ENCODE peak calls at places on chromosomes 16 and 17, in five cellular contexts. One of them, this sample, is unnamed.

GRCh38 chr17:38572665-38573365 is 32.9 kb downstream of the SRCIN1 start:
- DNase-seq in body of pancreas: peak; percentile 47
- DNase-seq in fibroblast of lung: no peak
- DNase-seq in left ventricle myocardium inferior: no peak
- DNase-seq in right cardiac atrium: no peak
- DNase-seq in this sample: peak; percentile 81

GRCh38 chr17:43671075-43671692 is 9.5 kb upstream of the MEOX1 start:
- DNase-seq in fibroblast of lung: no peak
- DNase-seq in body of pancreas: peak; percentile 52
- DNase-seq in right cardiac atrium: no peak
- DNase-seq in left ventricle myocardium inferior: no peak
- DNase-seq in this sample: peak; percentile 73

GRCh38 chr17:6648181-6648580 is 3.2 kb downstream of the MED31 start:
- DNase-seq in body of pancreas: no peak
- DNase-seq in right cardiac atrium: no peak
- DNase-seq in left ventricle myocardium inferior: no peak
- DNase-seq in fibroblast of lung: no peak
- DNase-seq in this sample: no peak

GRCh38 chr16:57023541-57024249 is 34.3 kb downstream of the NLRC5 start:
- DNase-seq in fibroblast of lung: no peak
- DNase-seq in left ventricle myocardium inferior: no peak
- DNase-seq in body of pancreas: no peak
- DNase-seq in right cardiac atrium: no peak
- DNase-seq in this sample: no peak

GRCh38 chr17:82858376-82859126 is 18.7 kb upstream of the ZNF750 start:
- DNase-seq in body of pancreas: peak; percentile 29
- DNase-seq in right cardiac atrium: no peak
- DNase-seq in left ventricle myocardium inferior: no peak
- DNase-seq in fibroblast of lung: no peak
- DNase-seq in this sample: no peak

GRCh38 chr17:44207319-44207718 is 7.6 kb upstream of the ATXN7L3 start:
- DNase-seq in fibroblast of lung: no peak
- DNase-seq in body of pancreas: no peak
- DNase-seq in left ventricle myocardium inferior: no peak
- DNase-seq in right cardiac atrium: no peak
- DNase-seq in this sample: no peak

GRCh38 chr17:46192484-46193245 is 564 bp downstream of the KANSL1 start:
- DNase-seq in body of pancreas: peak; percentile 72
- DNase-seq in fibroblast of lung: peak; percentile 82
- DNase-seq in left ventricle myocardium inferior: peak; percentile 69
- DNase-seq in right cardiac atrium: peak; percentile 87
- DNase-seq in this sample: peak; percentile 78

GRCh38 chr16:85437161-85438052 is 175.7 kb upstream of the GSE1 start:
- DNase-seq in left ventricle myocardium inferior: no peak
- DNase-seq in body of pancreas: peak; percentile 89
- DNase-seq in right cardiac atrium: peak; percentile 78
- DNase-seq in fibroblast of lung: peak; percentile 77
- DNase-seq in this sample: peak; percentile 89

GRCh38 chr16:1047801-1048200 is 24.7 kb upstream of the SSTR5 start:
- DNase-seq in left ventricle myocardium inferior: no peak
- DNase-seq in right cardiac atrium: peak; percentile 53
- DNase-seq in body of pancreas: no peak
- DNase-seq in fibroblast of lung: no peak
- DNase-seq in this sample: no peak

GRCh38 chr17:60087882-60088669 is 9.4 kb upstream of the HEATR6 start:
- DNase-seq in right cardiac atrium: no peak
- DNase-seq in left ventricle myocardium inferior: no peak
- DNase-seq in body of pancreas: peak; percentile 78
- DNase-seq in fibroblast of lung: peak; percentile 41
- DNase-seq in this sample: no peak

GRCh38 chr17:58556833-58557250 is 42.4 kb upstream of the MTMR4 start:
- DNase-seq in fibroblast of lung: no peak
- DNase-seq in body of pancreas: no peak
- DNase-seq in left ventricle myocardium inferior: no peak
- DNase-seq in right cardiac atrium: no peak
- DNase-seq in this sample: peak; percentile 61

GRCh38 chr17:28406478-28406824 is 439 bp upstream of the SLC46A1 start:
- DNase-seq in left ventricle myocardium inferior: no peak
- DNase-seq in right cardiac atrium: no peak
- DNase-seq in body of pancreas: no peak
- DNase-seq in fibroblast of lung: no peak
- DNase-seq in this sample: no peak

DNA sequence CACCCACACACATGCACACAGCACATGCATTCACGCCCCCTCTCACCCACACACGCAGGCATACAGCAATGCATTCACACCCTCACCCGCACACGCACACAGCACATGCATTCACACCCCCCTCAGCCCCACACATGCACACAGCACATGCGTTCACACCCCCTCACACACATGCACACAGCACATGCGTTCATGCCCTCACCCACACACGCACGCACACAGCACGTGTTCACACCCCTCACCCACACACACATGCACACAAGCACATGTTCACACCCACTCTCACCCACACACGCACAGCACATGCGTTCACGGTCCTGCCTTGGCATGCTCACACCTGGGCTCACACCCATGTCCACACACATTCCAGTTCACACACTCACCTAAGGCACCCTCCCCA is 64.2 kb downstream of the ENGASE start:
- DNase-seq in left ventricle myocardium inferior: no peak
- DNase-seq in fibroblast of lung: no peak
- DNase-seq in right cardiac atrium: no peak
- DNase-seq in body of pancreas: no peak
- DNase-seq in this sample: no peak
- H3K27me3 ChIP-seq in left ventricle myocardium inferior: peaks cover 100% of the 10 kb centered on the region
- H3K27me3 ChIP-seq in fibroblast of lung: peaks cover 3% of the 10 kb centered on the region
- H3K27me3 ChIP-seq in right cardiac atrium: no peaks in the 10 kb centered on the region
- H3K27me3 ChIP-seq in body of pancreas: peaks cover 4% of the 10 kb centered on the region
- H3K27me3 ChIP-seq in this sample: peaks cover 79% of the 10 kb centered on the region

GRCh38 chr16:2840914-2841313 is 10.8 kb downstream of the ZG16B start:
- DNase-seq in left ventricle myocardium inferior: peak; percentile 9
- DNase-seq in body of pancreas: no peak
- DNase-seq in right cardiac atrium: no peak
- DNase-seq in fibroblast of lung: no peak
- DNase-seq in this sample: no peak

GRCh38 chr16:2841606-2842339 is 11.7 kb downstream of the ZG16B start:
- DNase-seq in left ventricle myocardium inferior: peak; percentile 10
- DNase-seq in fibroblast of lung: no peak
- DNase-seq in body of pancreas: no peak
- DNase-seq in right cardiac atrium: no peak
- DNase-seq in this sample: no peak

GRCh38 chr16:2839650-2840450 is 9.7 kb downstream of the ZG16B start:
- DNase-seq in right cardiac atrium: no peak
- DNase-seq in left ventricle myocardium inferior: peak; percentile 5
- DNase-seq in body of pancreas: no peak
- DNase-seq in fibroblast of lung: no peak
- DNase-seq in this sample: no peak

GRCh38 chr16:2836646-2837508 is 6.8 kb downstream of the ZG16B start:
- DNase-seq in right cardiac atrium: no peak
- DNase-seq in fibroblast of lung: no peak
- DNase-seq in left ventricle myocardium inferior: no peak
- DNase-seq in body of pancreas: no peak
- DNase-seq in this sample: no peak

DNA sequence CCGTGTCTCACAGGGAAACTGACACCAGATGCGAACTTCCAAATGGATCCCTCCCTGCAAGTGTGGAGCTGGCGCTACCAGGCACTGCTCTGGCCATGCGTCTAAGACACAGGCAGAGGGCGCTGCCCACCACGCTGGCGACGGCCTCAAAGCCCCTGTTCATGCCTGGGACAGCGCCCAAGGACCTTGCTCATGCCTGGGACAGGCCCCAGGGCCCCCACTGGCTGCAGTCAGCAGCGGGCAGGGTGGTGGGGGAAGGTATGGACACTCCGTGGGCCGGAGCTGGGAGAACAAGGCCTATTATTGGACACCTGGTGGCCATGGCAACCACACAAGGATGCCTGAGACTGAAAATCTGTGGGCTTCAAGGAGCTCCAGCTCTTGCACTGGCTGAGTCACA is 8.8 kb downstream of the ZG16B start:
- DNase-seq in body of pancreas: peak; percentile 83
- DNase-seq in right cardiac atrium: peak; percentile 82
- DNase-seq in fibroblast of lung: peak; percentile 70
- DNase-seq in left ventricle myocardium inferior: peak; percentile 48
- DNase-seq in this sample: peak; percentile 78
- H3K27me3 ChIP-seq in body of pancreas: no peaks in the 10 kb centered on the region
- H3K27me3 ChIP-seq in right cardiac atrium: no peaks in the 10 kb centered on the region
- H3K27me3 ChIP-seq in fibroblast of lung: no peaks in the 10 kb centered on the region
- H3K27me3 ChIP-seq in left ventricle myocardium inferior: peaks cover 69% of the 10 kb centered on the region
- H3K27me3 ChIP-seq in this sample: no peaks in the 10 kb centered on the region

GRCh38 chr16:73054732-73055481 is 7.0 kb upstream of the ZFHX3 start:
- DNase-seq in left ventricle myocardium inferior: no peak
- DNase-seq in right cardiac atrium: no peak
- DNase-seq in fibroblast of lung: peak; percentile 90
- DNase-seq in body of pancreas: no peak
- DNase-seq in this sample: peak; percentile 80
- H3K27me3 ChIP-seq in left ventricle myocardium inferior: no peaks in the 10 kb centered on the region
- H3K27me3 ChIP-seq in right cardiac atrium: no peaks in the 10 kb centered on the region
- H3K27me3 ChIP-seq in fibroblast of lung: no peaks in the 10 kb centered on the region
- H3K27me3 ChIP-seq in body of pancreas: no peaks in the 10 kb centered on the region
- H3K27me3 ChIP-seq in this sample: no peaks in the 10 kb centered on the region

DNA sequence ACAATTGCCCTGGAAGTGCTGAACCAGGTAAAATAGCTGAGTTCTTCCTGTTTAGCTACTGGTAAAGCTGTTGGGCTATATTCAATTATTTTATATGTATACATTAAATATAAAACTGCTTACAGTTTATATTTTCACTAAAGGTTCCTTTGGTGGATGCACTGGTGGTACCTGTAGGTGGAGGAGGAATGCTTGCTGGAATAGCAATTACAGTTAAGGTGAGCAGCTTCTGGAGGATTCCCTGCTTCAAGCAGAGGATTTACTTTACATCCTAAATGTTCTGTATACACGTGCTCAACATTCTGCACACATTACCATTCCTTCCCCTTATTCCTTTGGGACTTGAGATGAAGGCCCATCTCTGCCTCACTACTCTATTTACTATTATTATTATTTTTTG is 14.9 kb downstream of the TSR1 start:
- DNase-seq in body of pancreas: no peak
- DNase-seq in right cardiac atrium: no peak
- DNase-seq in fibroblast of lung: no peak
- DNase-seq in left ventricle myocardium inferior: no peak
- DNase-seq in this sample: no peak
- H3K27me3 ChIP-seq in body of pancreas: no peaks in the 10 kb centered on the region
- H3K27me3 ChIP-seq in right cardiac atrium: no peaks in the 10 kb centered on the region
- H3K27me3 ChIP-seq in fibroblast of lung: no peaks in the 10 kb centered on the region
- H3K27me3 ChIP-seq in left ventricle myocardium inferior: no peaks in the 10 kb centered on the region
- H3K27me3 ChIP-seq in this sample: no peaks in the 10 kb centered on the region

GRCh38 chr17:79798296-79799173 is 1.7 kb upstream of the CBX8 start:
- DNase-seq in fibroblast of lung: no peak
- DNase-seq in body of pancreas: no peak
- DNase-seq in right cardiac atrium: peak; percentile 53
- DNase-seq in left ventricle myocardium inferior: no peak
- DNase-seq in this sample: no peak
- H3K27me3 ChIP-seq in fibroblast of lung: peaks cover 57% of the 10 kb centered on the region
- H3K27me3 ChIP-seq in body of pancreas: peaks cover 56% of the 10 kb centered on the region
- H3K27me3 ChIP-seq in right cardiac atrium: no peaks in the 10 kb centered on the region
- H3K27me3 ChIP-seq in left ventricle myocardium inferior: peaks cover 70% of the 10 kb centered on the region
- H3K27me3 ChIP-seq in this sample: no peaks in the 10 kb centered on the region

GRCh38 chr17:79440251-79440650 is 170.6 kb downstream of the RBFOX3 start:
- DNase-seq in fibroblast of lung: no peak
- DNase-seq in body of pancreas: no peak
- DNase-seq in left ventricle myocardium inferior: no peak
- DNase-seq in right cardiac atrium: no peak
- DNase-seq in this sample: no peak

GRCh38 chr17:79446347-79446746 is 164.5 kb downstream of the RBFOX3 start:
- DNase-seq in fibroblast of lung: no peak
- DNase-seq in body of pancreas: no peak
- DNase-seq in left ventricle myocardium inferior: no peak
- DNase-seq in right cardiac atrium: no peak
- DNase-seq in this sample: no peak

GRCh38 chr17:79443026-79443425 is 167.8 kb downstream of the RBFOX3 start:
- DNase-seq in right cardiac atrium: peak; percentile 14
- DNase-seq in body of pancreas: no peak
- DNase-seq in fibroblast of lung: no peak
- DNase-seq in left ventricle myocardium inferior: no peak
- DNase-seq in this sample: no peak

GRCh38 chr17:79441607-79442006 is 169.2 kb downstream of the RBFOX3 start:
- DNase-seq in left ventricle myocardium inferior: no peak
- DNase-seq in right cardiac atrium: no peak
- DNase-seq in body of pancreas: no peak
- DNase-seq in fibroblast of lung: no peak
- DNase-seq in this sample: no peak

DNA sequence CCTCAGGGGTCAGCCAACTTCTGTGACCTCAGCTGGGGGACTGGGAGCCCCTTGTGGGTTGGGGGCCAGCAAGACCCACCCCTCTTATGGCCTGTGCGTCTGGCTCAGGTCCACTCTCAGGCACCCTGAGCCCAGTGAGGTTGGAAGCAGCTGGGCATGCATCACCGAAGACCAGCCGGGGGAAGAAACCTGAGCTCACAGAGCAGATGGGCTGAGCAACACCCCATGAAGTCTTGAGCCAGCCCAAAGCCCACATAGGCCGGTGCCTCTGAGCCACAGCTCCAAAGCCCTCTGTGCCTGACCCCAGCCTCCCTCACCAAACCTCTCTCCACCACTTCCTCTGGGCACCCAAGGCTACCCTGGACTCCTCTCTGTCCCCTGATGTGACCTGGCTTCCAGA is 166.6 kb downstream of the RBFOX3 start:
- DNase-seq in right cardiac atrium: peak; percentile 6
- DNase-seq in body of pancreas: no peak
- DNase-seq in fibroblast of lung: no peak
- DNase-seq in left ventricle myocardium inferior: no peak
- DNase-seq in this sample: no peak
- H3K27me3 ChIP-seq in right cardiac atrium: no peaks in the 10 kb centered on the region
- H3K27me3 ChIP-seq in body of pancreas: no peaks in the 10 kb centered on the region
- H3K27me3 ChIP-seq in fibroblast of lung: no peaks in the 10 kb centered on the region
- H3K27me3 ChIP-seq in left ventricle myocardium inferior: peaks cover 77% of the 10 kb centered on the region
- H3K27me3 ChIP-seq in this sample: peaks cover 4% of the 10 kb centered on the region

DNA sequence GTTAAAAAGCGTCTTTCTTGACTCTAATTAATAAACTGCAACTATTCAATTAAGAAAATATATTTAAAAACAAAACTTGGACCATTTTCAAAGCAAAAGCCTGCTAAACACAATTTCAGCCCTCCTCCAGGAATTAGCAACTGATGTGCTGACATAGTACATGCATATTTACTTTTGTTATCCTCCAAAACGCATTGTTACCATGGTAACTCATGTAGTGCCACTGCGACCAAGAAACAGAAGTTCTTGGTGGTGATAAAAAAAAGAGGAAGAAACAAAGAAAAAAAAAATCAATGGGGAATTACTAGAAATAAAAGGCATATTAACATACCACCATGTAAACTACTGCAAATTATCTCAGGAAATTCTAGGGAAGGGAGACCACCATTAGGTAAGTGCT is 793.4 kb upstream of the CDH8 start:
- DNase-seq in fibroblast of lung: no peak
- DNase-seq in left ventricle myocardium inferior: no peak
- DNase-seq in right cardiac atrium: no peak
- DNase-seq in body of pancreas: no peak
- DNase-seq in this sample: no peak
- H3K27me3 ChIP-seq in fibroblast of lung: no peaks in the 10 kb centered on the region
- H3K27me3 ChIP-seq in left ventricle myocardium inferior: no peaks in the 10 kb centered on the region
- H3K27me3 ChIP-seq in right cardiac atrium: no peaks in the 10 kb centered on the region
- H3K27me3 ChIP-seq in body of pancreas: no peaks in the 10 kb centered on the region
- H3K27me3 ChIP-seq in this sample: no peaks in the 10 kb centered on the region

This sample was measured in HAP-1.